ENCODE peak calls at places on chromosomes 4 and X, in four cellular contexts. K is GM12878, H is A549, T is HepG2. F is an unnamed sample.

GRCh38 chr4:130722370-130722769 is 1626.4 kb downstream of the C4orf33 start:
- DNase-seq in K (no peak), H (peak), T (no peak), F (no peak)

GRCh38 chr4:650951-651883 is 22.9 kb downstream of the ATP5ME start:
- DNase-seq in K (no peak), H (no peak), T (no peak), F (no peak)

GRCh38 chr4:99352602-99353580 is at the start of gene ADH1C:
- DNase-seq in K (no peak), H (no peak), T (no peak), F (no peak)

GRCh38 chrX:26889574-26889973 is 573.6 kb downstream of the PPP4R3C start:
- DNase-seq in K (no peak), H (no peak), T (no peak), F (no peak)

GRCh38 chrX:65871671-65872311 is 168.1 kb downstream of the VSIG4 start:
- DNase-seq in K (peak), H (peak), T (peak), F (no peak)

GRCh38 chrX:111102636-111103035 is 6.6 kb downstream of the PAK3 start:
- DNase-seq in K (no peak), H (no peak), T (no peak), F (no peak)

GRCh38 chr4:129561886-129562285 is 465.9 kb downstream of the C4orf33 start:
- DNase-seq in K (no peak), H (no peak), T (no peak), F (no peak)

GRCh38 chrX:63470506-63470905 is 119.4 kb upstream of the SPIN4 start:
- DNase-seq in K (no peak), H (no peak), T (no peak), F (no peak)

GRCh38 chrX:108165349-108166111 is 74.0 kb downstream of the ATG4A start:
- DNase-seq in K (no peak), H (peak), T (peak), F (peak)

GRCh38 chr4:166324321-166324720 is 451.3 kb downstream of the TLL1 start:
- DNase-seq in K (no peak), H (peak), T (peak), F (peak)

GRCh38 chr4:168511780-168512467 is 15.1 kb downstream of the PALLD start:
- DNase-seq in K (no peak), H (no peak), T (no peak), F (no peak)

GRCh38 chr4:89000844-89001360 is 56.1 kb downstream of the FAM13A start:
- DNase-seq in K (no peak), H (peak), T (peak), F (peak)

GRCh38 chr4:110085131-110085530 is 113.3 kb downstream of the ELOVL6 start:
- DNase-seq in K (no peak), H (no peak), T (peak), F (no peak)

GRCh38 chr4:174579421-174579820 is 57.1 kb upstream of the HPGD start:
- DNase-seq in K (no peak), H (no peak), T (no peak), F (no peak)

GRCh38 chr4:7637139-7637538 is 202.4 kb upstream of the PSAPL1 start:
- DNase-seq in K (no peak), H (no peak), T (no peak), F (no peak)

GRCh38 chr4:5890063-5890727 is 2.7 kb downstream of the CRMP1 start:
- DNase-seq in K (no peak), H (peak), T (no peak), F (peak)

GRCh38 chr4:3346146-3346545 is 53.3 kb downstream of the RGS12 start:
- DNase-seq in K (peak), H (peak), T (peak), F (peak)

GRCh38 chrX:1215123-1215823 is 2.8 kb upstream of the CRLF2 start:
- DNase-seq in K (no peak), H (no peak), T (no peak), F (no peak)

GRCh38 chr4:177012918-177013545 is 220.3 kb upstream of the VEGFC start:
- DNase-seq in K (no peak), H (no peak), T (no peak), F (no peak)

GRCh38 chr4:121270384-121270783 is 106.3 kb upstream of the TNIP3 start:
- DNase-seq in K (no peak), H (no peak), T (no peak), F (no peak)

GRCh38 chr4:73870778-73871177 is 1.6 kb downstream of the CXCL1 start:
- DNase-seq in K (no peak), H (no peak), T (no peak), F (no peak)
- TF ChIP-seq PBX3 in K (no peak), H (no peak), T (no peak), F (no peak)

GRCh38 chr4:57122959-57123358 is 12.8 kb upstream of the IGFBP7 start:
- DNase-seq in K (no peak), H (no peak), T (no peak), F (no peak)

GRCh38 chr4:57116245-57116644 is 6.1 kb upstream of the IGFBP7 start:
- DNase-seq in K (no peak), H (no peak), T (no peak), F (peak)

GRCh38 chr4:57124145-57124544 is 14.0 kb upstream of the IGFBP7 start:
- DNase-seq in K (no peak), H (no peak), T (no peak), F (peak)

GRCh38 chr4:57114973-57115372 is 4.8 kb upstream of the IGFBP7 start:
- DNase-seq in K (no peak), H (no peak), T (no peak), F (no peak)

DNA sequence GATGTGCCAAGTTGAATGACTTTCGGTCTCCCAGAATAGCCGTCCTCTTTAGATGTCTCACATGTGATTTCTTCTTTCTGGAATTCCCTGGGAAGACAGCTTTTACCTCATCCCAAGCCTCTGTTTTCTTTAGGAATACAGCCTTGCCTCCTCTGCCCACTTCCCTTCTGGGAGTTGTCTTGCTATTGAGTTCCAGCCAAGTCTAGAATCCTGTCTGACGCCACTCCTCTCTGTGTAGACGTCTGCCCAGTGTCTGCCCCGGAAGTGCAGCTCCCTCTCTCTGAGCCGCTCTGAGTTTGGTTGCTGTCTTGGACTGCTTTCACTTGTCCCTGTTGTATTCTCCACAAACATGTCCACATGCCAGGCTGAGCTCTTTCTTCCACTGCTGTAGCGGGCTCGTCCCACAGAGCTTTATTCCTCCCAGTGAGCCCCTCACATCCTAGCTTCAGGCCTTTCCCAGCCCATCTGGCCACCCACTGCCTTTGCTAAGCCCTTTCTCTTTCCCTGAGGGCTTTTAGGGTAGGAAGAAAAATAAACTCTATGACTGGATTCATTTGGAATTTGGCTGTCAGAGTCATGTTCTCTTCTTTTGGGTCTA is 9.0 kb upstream of the IGFBP7 start:
- DNase-seq in K (no peak), H (peak), T (no peak), F (no peak)
- TF ChIP-seq CHD2 in K (no peak), H (no peak), T (no peak), F (no peak)

DNA sequence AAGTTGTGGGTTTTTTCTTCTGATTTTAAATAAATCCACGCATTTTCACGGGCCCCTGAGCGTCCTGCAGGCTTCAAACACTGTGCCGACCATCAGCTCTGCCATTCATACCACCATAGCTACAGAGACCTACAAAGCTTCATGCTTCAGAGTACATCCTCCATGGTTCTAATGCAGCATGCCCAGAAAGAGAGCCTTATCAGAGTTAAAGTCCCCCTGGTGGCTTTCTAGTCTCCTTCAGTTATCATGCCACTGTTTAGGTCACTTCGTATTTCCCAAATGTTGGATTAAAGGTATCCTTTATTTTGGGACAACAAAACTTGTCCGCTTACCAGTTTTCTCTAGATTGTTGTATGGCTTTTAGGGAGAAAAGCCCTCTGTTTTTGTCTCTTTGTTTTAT is 66.7 kb upstream of the VCX2 start:
- DNase-seq in K (no peak), H (no peak), T (peak), F (no peak)
- TF ChIP-seq PBX3 in K (no peak), H (no peak), T (no peak), F (no peak)

GRCh38 chr4:184506527-184507121 is 32.3 kb upstream of the IRF2 start:
- DNase-seq in K (peak), H (peak), T (peak), F (peak)
- TF ChIP-seq CHD2 in K (no peak), H (no peak), T (no peak), F (no peak)

DNA sequence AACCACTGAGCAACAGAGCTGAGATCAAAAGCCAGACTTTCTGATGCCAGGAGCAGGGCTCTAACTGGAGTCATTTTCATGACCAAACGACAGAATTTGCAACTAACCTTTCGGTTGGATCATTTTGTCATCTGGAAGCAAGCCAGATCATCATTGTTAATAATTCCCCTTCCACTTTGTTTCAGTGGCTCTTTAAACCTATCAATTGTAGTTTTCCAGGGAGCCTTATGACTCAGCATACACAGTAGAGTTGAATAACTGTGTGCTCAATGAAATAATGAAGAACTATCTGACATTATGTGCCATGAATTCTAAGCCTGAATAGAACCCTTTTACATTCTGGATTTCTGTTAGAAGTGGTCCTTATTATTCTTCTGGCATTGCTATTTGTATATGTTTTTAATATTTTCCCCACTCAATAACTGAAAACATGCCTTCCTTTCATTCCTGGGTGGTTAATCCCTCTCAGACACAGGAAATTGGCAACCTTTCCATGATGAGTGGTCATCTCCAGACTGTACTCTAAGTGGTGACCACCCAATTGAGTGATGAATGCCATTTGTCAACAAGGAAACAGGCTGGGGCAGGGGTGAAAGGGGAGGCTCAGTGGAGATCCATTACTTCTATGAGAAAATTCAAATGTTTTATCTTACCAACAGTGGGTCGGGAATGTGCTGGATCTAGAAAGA is 431.8 kb downstream of the BCOR start:
- DNase-seq in K (no peak), H (peak), T (no peak), F (no peak)
- TF ChIP-seq PBX3 in K (no peak), H (no peak), T (no peak), F (peak)

GRCh38 chrX:54419559-54420302 is 20.5 kb upstream of the TSR2 start:
- DNase-seq in K (no peak), H (no peak), T (no peak), F (no peak)

GRCh38 chrX:54427837-54428424 is 12.3 kb upstream of the TSR2 start:
- DNase-seq in K (no peak), H (no peak), T (no peak), F (no peak)

GRCh38 chrX:54422168-54422567 is 18.0 kb upstream of the TSR2 start:
- DNase-seq in K (no peak), H (no peak), T (peak), F (no peak)

DNA sequence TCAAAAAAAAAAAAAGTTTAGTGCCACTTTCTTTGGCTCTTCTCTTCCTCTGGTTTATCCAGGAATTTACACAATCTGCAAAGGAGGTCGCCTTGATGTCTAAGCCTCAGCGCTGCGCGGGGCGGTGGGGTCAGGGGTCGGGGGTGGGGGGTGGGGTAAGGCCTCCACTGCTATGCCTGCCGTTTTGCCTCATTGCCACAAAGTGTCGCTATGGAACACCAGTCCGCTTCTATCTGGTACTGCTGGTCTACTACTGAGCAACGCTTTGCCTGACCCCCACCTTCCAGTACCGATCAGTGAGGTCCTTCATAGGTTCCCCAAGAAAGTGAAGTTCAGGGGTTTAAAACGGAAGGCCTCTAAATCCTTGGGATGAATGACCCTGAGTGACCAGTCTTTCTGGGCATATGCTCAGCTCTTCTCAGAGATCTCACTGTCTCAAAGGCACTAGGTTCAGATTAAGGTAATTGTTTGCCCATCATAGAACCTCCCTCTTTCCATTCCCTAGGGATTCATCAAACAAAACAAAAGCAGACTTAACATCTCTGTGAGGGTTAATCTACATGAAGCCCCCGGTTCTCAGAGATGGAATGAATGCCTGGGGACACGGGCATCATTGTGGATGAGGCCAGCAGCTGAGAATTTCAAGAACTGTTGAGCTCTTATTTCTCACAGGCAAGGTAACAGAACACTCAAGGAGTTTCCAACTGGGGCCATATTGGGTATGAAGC is 16.9 kb upstream of the TSR2 start:
- DNase-seq in K (no peak), H (no peak), T (peak), F (no peak)
- TF ChIP-seq CHD2 in K (no peak), H (no peak), T (no peak), F (no peak)

DNA sequence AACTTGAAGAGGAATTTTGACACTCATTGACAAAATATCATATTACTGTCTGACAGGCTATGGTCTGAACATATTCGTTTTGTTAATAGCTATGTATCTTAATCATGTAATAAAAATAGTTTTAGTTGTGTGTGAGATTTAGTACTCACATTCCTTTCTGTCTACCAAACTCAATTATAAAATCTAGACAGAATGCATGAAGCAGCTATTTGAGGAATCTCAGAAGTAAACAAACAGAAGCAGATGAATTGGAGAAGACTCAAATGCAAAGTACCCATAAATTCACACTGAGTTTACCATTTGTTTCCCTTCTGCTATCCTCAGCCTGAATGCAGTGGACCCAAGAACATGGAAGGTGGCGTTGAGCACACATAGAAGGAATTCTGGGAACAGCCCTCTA is 841.6 kb upstream of the AADAT start:
- DNase-seq in K (no peak), H (no peak), T (no peak), F (no peak)
- TF ChIP-seq PBX3 in K (no peak), H (no peak), T (no peak), F (no peak)

DNA sequence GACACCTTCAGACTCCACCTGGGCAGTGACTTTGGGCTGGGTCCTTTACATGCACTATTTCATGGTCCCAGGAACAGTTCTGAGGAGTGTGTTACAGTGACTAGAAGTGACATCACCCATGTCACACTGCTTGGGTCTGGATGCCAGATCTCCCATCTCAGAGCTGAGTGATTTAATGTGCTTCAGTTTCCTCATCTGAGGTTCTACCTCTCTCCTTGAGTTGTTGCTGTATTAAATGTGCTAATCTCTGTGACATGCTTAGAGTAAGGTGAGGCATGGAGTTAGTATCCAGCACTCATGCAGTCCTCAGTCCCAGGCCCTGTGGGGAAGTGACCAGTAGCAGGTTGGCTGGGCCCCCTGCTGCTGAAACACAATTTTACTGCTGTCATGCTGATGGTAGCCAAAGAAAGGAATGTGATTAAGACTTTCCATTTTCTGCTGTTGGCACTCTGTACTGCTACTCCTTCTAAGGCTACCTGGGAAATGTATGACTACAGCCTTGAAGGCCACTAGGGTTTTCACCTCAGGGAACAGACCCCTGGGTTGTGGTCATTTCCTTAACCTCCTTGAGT is 639.6 kb downstream of the MID1IP1 start:
- DNase-seq in K (no peak), H (no peak), T (no peak), F (no peak)
- TF ChIP-seq CHD2 in K (no peak), H (no peak), T (no peak), F (no peak)

DNA sequence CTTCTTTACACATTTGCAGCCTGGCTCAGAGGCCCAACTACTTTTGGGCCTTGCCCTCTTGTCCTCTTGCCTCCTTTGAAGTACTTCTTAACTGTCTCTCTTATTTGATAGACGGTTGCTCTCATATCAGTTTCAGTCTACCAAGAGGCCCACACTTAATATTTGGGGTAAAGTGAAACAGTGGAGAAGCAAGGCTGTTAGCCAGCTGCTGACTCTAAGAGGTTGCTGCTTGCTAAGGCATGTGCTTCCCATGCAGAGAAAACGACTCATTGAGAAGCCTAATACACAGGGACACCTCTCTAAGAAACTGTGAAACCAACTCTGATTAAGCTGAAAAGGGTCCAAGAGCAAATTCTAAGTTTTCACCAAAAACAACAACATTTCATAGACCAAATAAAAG is 94.6 kb downstream of the PPP3CA start:
- DNase-seq in K (no peak), H (no peak), T (no peak), F (no peak)
- TF ChIP-seq PBX3 in K (no peak), H (no peak), T (no peak), F (no peak)

F was measured in SK-N-SH.